ENCODE peak calls at places on chromosome 22, in five cellular contexts. X is RWPE2, V is HCT116, H is NCI-H82, T is heart right ventricle. B is an unnamed sample.
A peak's percentile ranks its signal among the peaks of the same experiment; 100 is the strongest.

GRCh38 chr22:23562186-23562585 is 17.9 kb downstream of the IGLL1 start:
- DNase-seq in X (no peak), V (no peak), H (no peak), T (no peak), B (no peak)

GRCh38 chr22:29726512-29727247 is 6.9 kb downstream of the CABP7 start:
- DNase-seq in X (no peak), V (no peak), H (peak; percentile 52), T (no peak), B (peak; percentile 64)

GRCh38 chr22:37304595-37305343 is 22.5 kb downstream of the CYTH4 start:
- DNase-seq in X (no peak), V (no peak), H (no peak), T (no peak), B (no peak)

GRCh38 chr22:32355760-32356159 is 1.9 kb upstream of the RFPL3 start:
- DNase-seq in X (no peak), V (peak; percentile 48), H (peak; percentile 23), T (no peak), B (no peak)

GRCh38 chr22:38817196-38817595 is 23.3 kb upstream of the DNAL4 start:
- DNase-seq in X (no peak), V (no peak), H (no peak), T (no peak), B (no peak)

GRCh38 chr22:26903030-26903856 is 245.9 kb downstream of the MIAT start:
- DNase-seq in X (no peak), V (no peak), H (peak; percentile 77), T (no peak), B (no peak)

GRCh38 chr22:47337161-47337621 is 574.7 kb downstream of the TBC1D22A start:
- DNase-seq in X (no peak), V (peak; percentile 76), H (peak; percentile 80), T (no peak), B (peak; percentile 50)

GRCh38 chr22:35076648-35077047 is 10.7 kb downstream of the ISX start:
- DNase-seq in X (no peak), V (no peak), H (no peak), T (no peak), B (no peak)

GRCh38 chr22:44758354-44758969 is 6.1 kb downstream of the ARHGAP8 start:
- DNase-seq in X (no peak), V (no peak), H (peak; percentile 17), T (no peak), B (no peak)

GRCh38 chr22:39960791-39961746 is 872 bp downstream of the TMA7B start:
- DNase-seq in X (no peak), V (no peak), H (no peak), T (no peak), B (no peak)

GRCh38 chr22:27719535-27720227 is 81.9 kb downstream of the MN1 start:
- DNase-seq in X (peak; percentile 93), V (no peak), H (peak; percentile 22), T (peak; percentile 39), B (no peak)

GRCh38 chr22:46150615-46151423 is 493 bp downstream of the PPARA start:
- DNase-seq in X (no peak), V (no peak), H (peak; percentile 13), T (no peak), B (peak; percentile 90)

GRCh38 chr22:30204742-30205111 is 41.8 kb downstream of the LIF start:
- DNase-seq in X (no peak), V (no peak), H (no peak), T (no peak), B (no peak)

GRCh38 chr22:30877662-30878515 is 90.7 kb downstream of the MORC2 start:
- DNase-seq in X (peak; percentile 55), V (no peak), H (no peak), T (no peak), B (no peak)

GRCh38 chr22:38754247-38755154 is 1.3 kb downstream of the SUN2 start:
- DNase-seq in X (no peak), V (no peak), H (peak; percentile 29), T (peak; percentile 57), B (no peak)

GRCh38 chr22:50529416-50530279 is at the start of gene TYMP:
- DNase-seq in X (peak; percentile 72), V (no peak), H (peak; percentile 44), T (peak; percentile 66), B (peak; percentile 50)

B was measured in D341Med.